ENCODE peak calls at places on chromosomes 7 and 10, in ten cellular contexts. One of them, this sample, is unnamed. For H3K4me1 and H3K36me3, the result is how much of the 10 kb centered on the place peaks cover.

GRCh38 chr7:2904202-2904601 is 60.1 kb upstream of the GNA12 start:
- DNase-seq in astrocyte: no peak
- DNase-seq in heart right ventricle: no peak
- DNase-seq in Caco-2: no peak
- DNase-seq in right atrium auricular region: no peak
- DNase-seq in endothelial cell of umbilical vein: no peak
- DNase-seq in left ventricle myocardium inferior: no peak
- DNase-seq in small intestine: no peak
- DNase-seq in CD8-positive, alpha-beta memory T cell: no peak
- DNase-seq in lower lobe of right lung: no peak
- DNase-seq in this sample: no peak

GRCh38 chr7:147432068-147432467 is 1158.5 kb upstream of the C7orf33 start:
- DNase-seq in left ventricle myocardium inferior: no peak
- DNase-seq in Caco-2: peak
- DNase-seq in small intestine: no peak
- DNase-seq in lower lobe of right lung: no peak
- DNase-seq in heart right ventricle: no peak
- DNase-seq in CD8-positive, alpha-beta memory T cell: no peak
- DNase-seq in endothelial cell of umbilical vein: no peak
- DNase-seq in right atrium auricular region: no peak
- DNase-seq in astrocyte: no peak
- DNase-seq in this sample: no peak

GRCh38 chr7:3695602-3696001 is 394.6 kb downstream of the SDK1 start:
- DNase-seq in CD8-positive, alpha-beta memory T cell: no peak
- DNase-seq in small intestine: peak
- DNase-seq in astrocyte: no peak
- DNase-seq in endothelial cell of umbilical vein: no peak
- DNase-seq in left ventricle myocardium inferior: no peak
- DNase-seq in right atrium auricular region: no peak
- DNase-seq in lower lobe of right lung: no peak
- DNase-seq in heart right ventricle: no peak
- DNase-seq in Caco-2: no peak
- DNase-seq in this sample: no peak

GRCh38 chr7:141045842-141046630 is 27.8 kb upstream of the TMEM178B start:
- DNase-seq in heart right ventricle: peak
- DNase-seq in Caco-2: no peak
- DNase-seq in small intestine: no peak
- DNase-seq in lower lobe of right lung: no peak
- DNase-seq in left ventricle myocardium inferior: no peak
- DNase-seq in endothelial cell of umbilical vein: no peak
- DNase-seq in astrocyte: peak
- DNase-seq in CD8-positive, alpha-beta memory T cell: no peak
- DNase-seq in right atrium auricular region: no peak
- DNase-seq in this sample: no peak

GRCh38 chr7:36109013-36109627 is 43.9 kb upstream of the EEPD1 start:
- DNase-seq in right atrium auricular region: no peak
- DNase-seq in left ventricle myocardium inferior: no peak
- DNase-seq in endothelial cell of umbilical vein: no peak
- DNase-seq in Caco-2: no peak
- DNase-seq in astrocyte: no peak
- DNase-seq in CD8-positive, alpha-beta memory T cell: no peak
- DNase-seq in heart right ventricle: no peak
- DNase-seq in lower lobe of right lung: no peak
- DNase-seq in small intestine: no peak
- DNase-seq in this sample: no peak

GRCh38 chr10:80196270-80196949 is 8.9 kb downstream of the ANXA11 start:
- DNase-seq in Caco-2: peak
- DNase-seq in CD8-positive, alpha-beta memory T cell: peak
- DNase-seq in astrocyte: peak
- DNase-seq in endothelial cell of umbilical vein: peak
- DNase-seq in left ventricle myocardium inferior: no peak
- DNase-seq in lower lobe of right lung: peak
- DNase-seq in heart right ventricle: no peak
- DNase-seq in small intestine: peak
- DNase-seq in right atrium auricular region: peak
- DNase-seq in this sample: peak

GRCh38 chr10:77500754-77501151 is 136.9 kb downstream of the KCNMA1 start:
- DNase-seq in endothelial cell of umbilical vein: no peak
- DNase-seq in CD8-positive, alpha-beta memory T cell: no peak
- DNase-seq in astrocyte: peak
- DNase-seq in heart right ventricle: no peak
- DNase-seq in left ventricle myocardium inferior: no peak
- DNase-seq in right atrium auricular region: no peak
- DNase-seq in Caco-2: no peak
- DNase-seq in lower lobe of right lung: no peak
- DNase-seq in small intestine: no peak
- DNase-seq in this sample: no peak

GRCh38 chr10:71213127-71213616 is 802 bp downstream of the UNC5B start:
- DNase-seq in small intestine: peak
- DNase-seq in Caco-2: peak
- DNase-seq in lower lobe of right lung: peak
- DNase-seq in astrocyte: peak
- DNase-seq in left ventricle myocardium inferior: peak
- DNase-seq in CD8-positive, alpha-beta memory T cell: no peak
- DNase-seq in heart right ventricle: no peak
- DNase-seq in right atrium auricular region: peak
- DNase-seq in endothelial cell of umbilical vein: peak
- DNase-seq in this sample: peak

GRCh38 chr10:33193867-33194521 is 140.5 kb downstream of the NRP1 start:
- DNase-seq in right atrium auricular region: peak
- DNase-seq in left ventricle myocardium inferior: no peak
- DNase-seq in lower lobe of right lung: no peak
- DNase-seq in CD8-positive, alpha-beta memory T cell: no peak
- DNase-seq in endothelial cell of umbilical vein: peak
- DNase-seq in heart right ventricle: no peak
- DNase-seq in small intestine: peak
- DNase-seq in astrocyte: peak
- DNase-seq in Caco-2: no peak
- DNase-seq in this sample: no peak

GRCh38 chr7:146129296-146129695 is 12.7 kb downstream of the CNTNAP2 start:
- DNase-seq in left ventricle myocardium inferior: no peak
- DNase-seq in endothelial cell of umbilical vein: no peak
- DNase-seq in Caco-2: no peak
- DNase-seq in astrocyte: no peak
- DNase-seq in lower lobe of right lung: no peak
- DNase-seq in right atrium auricular region: no peak
- DNase-seq in heart right ventricle: no peak
- DNase-seq in CD8-positive, alpha-beta memory T cell: no peak
- DNase-seq in small intestine: no peak
- DNase-seq in this sample: no peak

GRCh38 chr10:34489973-34490372 is 325.1 kb downstream of the PARD3 start:
- DNase-seq in CD8-positive, alpha-beta memory T cell: no peak
- DNase-seq in right atrium auricular region: no peak
- DNase-seq in Caco-2: no peak
- DNase-seq in lower lobe of right lung: no peak
- DNase-seq in left ventricle myocardium inferior: no peak
- DNase-seq in astrocyte: peak
- DNase-seq in small intestine: peak
- DNase-seq in endothelial cell of umbilical vein: no peak
- DNase-seq in heart right ventricle: no peak
- DNase-seq in this sample: no peak

DNA sequence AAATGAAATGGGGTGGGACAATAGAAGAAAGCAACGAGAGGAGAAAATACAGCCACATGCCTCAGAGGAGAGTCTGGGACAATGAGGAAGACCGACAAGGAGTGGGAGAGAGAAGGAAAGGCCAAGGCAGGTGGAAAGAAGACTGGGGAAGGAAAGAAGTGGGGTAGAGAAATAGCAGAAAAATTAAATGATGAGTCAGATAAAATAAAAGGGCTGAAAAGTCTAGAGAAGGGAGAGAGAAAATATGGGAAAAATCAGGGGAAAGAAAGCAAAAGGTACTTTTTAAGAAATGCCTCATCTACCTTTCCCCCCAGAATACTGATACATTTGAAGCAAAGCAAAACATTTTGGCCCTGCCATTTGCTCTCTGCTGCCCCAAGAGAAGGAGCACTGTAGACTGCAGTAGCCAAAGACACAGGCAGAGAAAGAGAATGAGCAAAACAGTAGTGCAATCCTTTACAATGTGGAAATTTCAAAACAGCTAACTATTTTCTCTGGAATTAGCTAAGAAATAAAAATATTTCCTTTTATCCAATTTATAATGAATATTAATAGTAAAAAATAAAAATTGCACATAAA is 14.5 kb downstream of the GBX1 start:
- DNase-seq in heart right ventricle: no peak
- DNase-seq in astrocyte: no peak
- DNase-seq in small intestine: no peak
- DNase-seq in endothelial cell of umbilical vein: no peak
- DNase-seq in Caco-2: no peak
- DNase-seq in lower lobe of right lung: no peak
- DNase-seq in right atrium auricular region: no peak
- DNase-seq in left ventricle myocardium inferior: no peak
- DNase-seq in CD8-positive, alpha-beta memory T cell: no peak
- DNase-seq in this sample: no peak
- H3K4me1 ChIP-seq in heart right ventricle: under half
- H3K4me1 ChIP-seq in astrocyte: under half
- H3K4me1 ChIP-seq in small intestine: under half
- H3K4me1 ChIP-seq in endothelial cell of umbilical vein: under half
- H3K4me1 ChIP-seq in Caco-2: under half
- H3K4me1 ChIP-seq in lower lobe of right lung: under half
- H3K4me1 ChIP-seq in right atrium auricular region: under half
- H3K4me1 ChIP-seq in left ventricle myocardium inferior: under half
- H3K4me1 ChIP-seq in CD8-positive, alpha-beta memory T cell: under half
- H3K4me1 ChIP-seq in this sample: under half

GRCh38 chr10:107619124-107619523 is 454.6 kb upstream of the SORCS1 start:
- DNase-seq in Caco-2: no peak
- DNase-seq in lower lobe of right lung: no peak
- DNase-seq in small intestine: no peak
- DNase-seq in endothelial cell of umbilical vein: no peak
- DNase-seq in CD8-positive, alpha-beta memory T cell: no peak
- DNase-seq in left ventricle myocardium inferior: no peak
- DNase-seq in right atrium auricular region: no peak
- DNase-seq in heart right ventricle: no peak
- DNase-seq in astrocyte: no peak
- DNase-seq in this sample: no peak

GRCh38 chr10:107618461-107619093 is 454.1 kb upstream of the SORCS1 start:
- DNase-seq in Caco-2: no peak
- DNase-seq in endothelial cell of umbilical vein: no peak
- DNase-seq in lower lobe of right lung: no peak
- DNase-seq in left ventricle myocardium inferior: no peak
- DNase-seq in heart right ventricle: no peak
- DNase-seq in CD8-positive, alpha-beta memory T cell: no peak
- DNase-seq in right atrium auricular region: no peak
- DNase-seq in astrocyte: peak
- DNase-seq in small intestine: peak
- DNase-seq in this sample: no peak

GRCh38 chr10:107626862-107627261 is 462.4 kb upstream of the SORCS1 start:
- DNase-seq in astrocyte: no peak
- DNase-seq in small intestine: peak
- DNase-seq in heart right ventricle: no peak
- DNase-seq in lower lobe of right lung: no peak
- DNase-seq in left ventricle myocardium inferior: no peak
- DNase-seq in CD8-positive, alpha-beta memory T cell: no peak
- DNase-seq in endothelial cell of umbilical vein: no peak
- DNase-seq in right atrium auricular region: no peak
- DNase-seq in Caco-2: no peak
- DNase-seq in this sample: no peak

GRCh38 chr10:107623292-107623691 is 458.8 kb upstream of the SORCS1 start:
- DNase-seq in endothelial cell of umbilical vein: no peak
- DNase-seq in astrocyte: no peak
- DNase-seq in heart right ventricle: no peak
- DNase-seq in lower lobe of right lung: no peak
- DNase-seq in small intestine: peak
- DNase-seq in right atrium auricular region: no peak
- DNase-seq in left ventricle myocardium inferior: no peak
- DNase-seq in CD8-positive, alpha-beta memory T cell: no peak
- DNase-seq in Caco-2: no peak
- DNase-seq in this sample: no peak
- H3K4me3 ChIP-seq in endothelial cell of umbilical vein: no peak
- H3K4me3 ChIP-seq in astrocyte: no peak
- H3K4me3 ChIP-seq in heart right ventricle: no peak
- H3K4me3 ChIP-seq in lower lobe of right lung: no peak
- H3K4me3 ChIP-seq in small intestine: no peak
- H3K4me3 ChIP-seq in right atrium auricular region: no peak
- H3K4me3 ChIP-seq in left ventricle myocardium inferior: no peak
- H3K4me3 ChIP-seq in CD8-positive, alpha-beta memory T cell: no peak
- H3K4me3 ChIP-seq in Caco-2: no peak
- H3K4me3 ChIP-seq in this sample: no peak

GRCh38 chr7:22812350-22812749 is 10.3 kb downstream of the TOMM7 start:
- DNase-seq in small intestine: no peak
- DNase-seq in CD8-positive, alpha-beta memory T cell: no peak
- DNase-seq in left ventricle myocardium inferior: no peak
- DNase-seq in endothelial cell of umbilical vein: no peak
- DNase-seq in astrocyte: no peak
- DNase-seq in Caco-2: no peak
- DNase-seq in heart right ventricle: no peak
- DNase-seq in right atrium auricular region: no peak
- DNase-seq in lower lobe of right lung: no peak
- DNase-seq in this sample: no peak
- H3K36me3 ChIP-seq in small intestine: under half
- H3K36me3 ChIP-seq in CD8-positive, alpha-beta memory T cell: under half
- H3K36me3 ChIP-seq in left ventricle myocardium inferior: under half
- H3K36me3 ChIP-seq in endothelial cell of umbilical vein: under half
- H3K36me3 ChIP-seq in astrocyte: under half
- H3K36me3 ChIP-seq in Caco-2: under half
- H3K36me3 ChIP-seq in heart right ventricle: under half
- H3K36me3 ChIP-seq in right atrium auricular region: under half
- H3K36me3 ChIP-seq in lower lobe of right lung: half or more
- H3K36me3 ChIP-seq in this sample: under half

GRCh38 chr10:74063256-74063655 is 65.3 kb downstream of the VCL start:
- DNase-seq in CD8-positive, alpha-beta memory T cell: no peak
- DNase-seq in astrocyte: peak
- DNase-seq in right atrium auricular region: no peak
- DNase-seq in lower lobe of right lung: no peak
- DNase-seq in left ventricle myocardium inferior: no peak
- DNase-seq in endothelial cell of umbilical vein: no peak
- DNase-seq in heart right ventricle: no peak
- DNase-seq in small intestine: no peak
- DNase-seq in Caco-2: no peak
- DNase-seq in this sample: no peak

GRCh38 chr10:74058071-74058470 is 60.2 kb downstream of the VCL start:
- DNase-seq in Caco-2: peak
- DNase-seq in astrocyte: no peak
- DNase-seq in endothelial cell of umbilical vein: peak
- DNase-seq in heart right ventricle: no peak
- DNase-seq in CD8-positive, alpha-beta memory T cell: no peak
- DNase-seq in lower lobe of right lung: no peak
- DNase-seq in right atrium auricular region: no peak
- DNase-seq in small intestine: no peak
- DNase-seq in left ventricle myocardium inferior: no peak
- DNase-seq in this sample: no peak

GRCh38 chr10:74056081-74056818 is 58.3 kb downstream of the VCL start:
- DNase-seq in right atrium auricular region: no peak
- DNase-seq in small intestine: peak
- DNase-seq in astrocyte: peak
- DNase-seq in CD8-positive, alpha-beta memory T cell: no peak
- DNase-seq in heart right ventricle: no peak
- DNase-seq in lower lobe of right lung: no peak
- DNase-seq in left ventricle myocardium inferior: no peak
- DNase-seq in endothelial cell of umbilical vein: peak
- DNase-seq in Caco-2: peak
- DNase-seq in this sample: no peak

GRCh38 chr10:74055383-74056065 is 57.6 kb downstream of the VCL start:
- DNase-seq in endothelial cell of umbilical vein: no peak
- DNase-seq in left ventricle myocardium inferior: no peak
- DNase-seq in lower lobe of right lung: no peak
- DNase-seq in astrocyte: no peak
- DNase-seq in Caco-2: no peak
- DNase-seq in CD8-positive, alpha-beta memory T cell: no peak
- DNase-seq in small intestine: no peak
- DNase-seq in heart right ventricle: no peak
- DNase-seq in right atrium auricular region: no peak
- DNase-seq in this sample: no peak

GRCh38 chr10:74058658-74059057 is 60.7 kb downstream of the VCL start:
- DNase-seq in lower lobe of right lung: no peak
- DNase-seq in endothelial cell of umbilical vein: peak
- DNase-seq in heart right ventricle: no peak
- DNase-seq in left ventricle myocardium inferior: no peak
- DNase-seq in CD8-positive, alpha-beta memory T cell: no peak
- DNase-seq in right atrium auricular region: no peak
- DNase-seq in small intestine: peak
- DNase-seq in astrocyte: peak
- DNase-seq in Caco-2: peak
- DNase-seq in this sample: no peak
- H3K4me1 ChIP-seq in lower lobe of right lung: half or more
- H3K4me1 ChIP-seq in endothelial cell of umbilical vein: under half
- H3K4me1 ChIP-seq in heart right ventricle: half or more
- H3K4me1 ChIP-seq in left ventricle myocardium inferior: half or more
- H3K4me1 ChIP-seq in CD8-positive, alpha-beta memory T cell: under half
- H3K4me1 ChIP-seq in right atrium auricular region: under half
- H3K4me1 ChIP-seq in small intestine: under half
- H3K4me1 ChIP-seq in astrocyte: under half
- H3K4me1 ChIP-seq in Caco-2: under half
- H3K4me1 ChIP-seq in this sample: under half

This sample was measured in aorta.